ENCODE peak calls at places on chromosomes 12 and 14, in five cellular contexts. Q, L, N, U and J are unnamed samples.

GRCh38 chr14:22980672-22981089 is 1.7 kb downstream of the AJUBA start:
- DNase-seq in Q (peak; percentile 60), L (peak; percentile 78), N (peak; percentile 29), U (peak; percentile 28), J (peak; percentile 55)

GRCh38 chr14:98200621-98201020 is 1071.4 kb downstream of the BCL11B start:
- DNase-seq in Q (no peak), L (no peak), N (no peak), U (no peak), J (no peak)

GRCh38 chr14:100592972-100593371 is 5.8 kb upstream of the BEGAIN start:
- DNase-seq in Q (no peak), L (no peak), N (no peak), U (no peak), J (peak; percentile 10)

GRCh38 chr12:23851602-23852001 is 97.9 kb downstream of the SOX5 start:
- DNase-seq in Q (no peak), L (no peak), N (no peak), U (no peak), J (no peak)

GRCh38 chr12:8036366-8036765 is 3.9 kb downstream of the FOXJ2 start:
- DNase-seq in Q (no peak), L (no peak), N (peak; percentile 45), U (no peak), J (no peak)

GRCh38 chr14:103078420-103078749 is 5.6 kb upstream of the LBHD2 start:
- DNase-seq in Q (peak; percentile 88), L (peak; percentile 44), N (peak; percentile 76), U (peak; percentile 70), J (peak; percentile 69)

GRCh38 chr12:12018454-12018853 is 52.3 kb upstream of the BCL2L14 start:
- DNase-seq in Q (no peak), L (no peak), N (no peak), U (no peak), J (no peak)

GRCh38 chr14:22386924-22387775 is 201.9 kb downstream of the DAD1 start:
- DNase-seq in Q (peak; percentile 72), L (peak; percentile 76), N (peak; percentile 22), U (no peak), J (no peak)

GRCh38 chr14:69129264-69129880 is 23.5 kb downstream of the DCAF5 start:
- DNase-seq in Q (peak; percentile 76), L (peak; percentile 52), N (peak; percentile 54), U (peak; percentile 70), J (peak; percentile 53)

GRCh38 chr12:93200291-93200917 is 177.3 kb upstream of the NUDT4 start:
- DNase-seq in Q (no peak), L (no peak), N (no peak), U (no peak), J (no peak)

GRCh38 chr12:5577239-5577638 is 145.3 kb downstream of the NTF3 start:
- DNase-seq in Q (no peak), L (no peak), N (peak; percentile 48), U (no peak), J (no peak)

GRCh38 chr12:113142173-113142885 is 6.8 kb upstream of the RASAL1 start:
- DNase-seq in Q (no peak), L (no peak), N (peak; percentile 44), U (no peak), J (no peak)

GRCh38 chr12:45615268-45615667 is 114.2 kb upstream of the ARID2 start:
- DNase-seq in Q (no peak), L (peak; percentile 69), N (no peak), U (no peak), J (no peak)

GRCh38 chr14:74945852-74946658 is 9.3 kb downstream of the PGF start:
- DNase-seq in Q (peak; percentile 84), L (peak; percentile 45), N (peak; percentile 79), U (peak; percentile 74), J (peak; percentile 60)

GRCh38 chr14:98269533-98269932 is 1002.5 kb downstream of the BCL11B start:
- DNase-seq in Q (no peak), L (no peak), N (no peak), U (no peak), J (no peak)

GRCh38 chr14:75363570-75364227 is 64.1 kb upstream of the JDP2 start:
- DNase-seq in Q (no peak), L (peak; percentile 4), N (no peak), U (no peak), J (no peak)

GRCh38 chr12:122064780-122065588 is 13.6 kb upstream of the MLXIP start:
- DNase-seq in Q (peak; percentile 86), L (peak; percentile 84), N (peak; percentile 49), U (no peak), J (no peak)

GRCh38 chr14:55773984-55774581 is 194.1 kb downstream of the KTN1 start:
- DNase-seq in Q (no peak), L (no peak), N (no peak), U (no peak), J (no peak)

GRCh38 chr14:82432531-82432930 is 898.9 kb upstream of the SEL1L start:
- DNase-seq in Q (no peak), L (no peak), N (no peak), U (no peak), J (no peak)

GRCh38 chr14:82431031-82431430 is 897.4 kb upstream of the SEL1L start:
- DNase-seq in Q (no peak), L (no peak), N (no peak), U (no peak), J (no peak)
- H3K9me3 ChIP-seq in Q (no peaks in the 10 kb centered on the region), L (no peaks in the 10 kb centered on the region), N (peaks cover 14% of the 10 kb centered on the region), U (no peaks in the 10 kb centered on the region), J (no peaks in the 10 kb centered on the region)

DNA sequence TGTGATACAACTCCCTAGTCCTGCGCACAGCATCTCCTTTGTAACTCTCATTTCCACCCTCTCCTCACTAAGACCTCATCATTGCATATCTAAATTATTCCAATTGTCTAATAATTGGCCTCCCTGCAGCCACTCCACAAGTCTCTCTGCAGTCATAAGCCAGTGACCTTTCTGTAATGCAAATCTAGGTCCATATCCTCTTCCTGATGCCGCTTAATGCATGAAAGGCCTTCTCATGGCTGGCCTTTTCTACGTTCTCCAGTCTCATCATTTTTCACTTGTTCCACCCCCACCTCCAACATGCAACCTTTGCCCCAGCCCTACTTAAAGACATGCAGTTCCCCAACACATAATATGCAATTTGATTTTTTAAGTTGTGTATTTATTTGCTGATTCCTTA is 96.0 kb downstream of the RPAP3 start:
- DNase-seq in Q (no peak), L (no peak), N (no peak), U (no peak), J (no peak)
- H3K9me3 ChIP-seq in Q (peaks cover 36% of the 10 kb centered on the region), L (peaks cover 11% of the 10 kb centered on the region), N (peaks cover 25% of the 10 kb centered on the region), U (no peaks in the 10 kb centered on the region), J (no peaks in the 10 kb centered on the region)

GRCh38 chr12:34400423-34400881 is 378.2 kb downstream of the ALG10 start:
- DNase-seq in Q (no peak), L (no peak), N (peak; percentile 10), U (no peak), J (no peak)
- H3K9me3 ChIP-seq in Q (peaks cover 99% of the 10 kb centered on the region), L (peaks cover 23% of the 10 kb centered on the region), N (peaks cover 76% of the 10 kb centered on the region), U (no peaks in the 10 kb centered on the region), J (no peaks in the 10 kb centered on the region)

GRCh38 chr12:132936163-132936562 is 19.9 kb downstream of the ZNF605 start:
- DNase-seq in Q (no peak), L (no peak), N (no peak), U (no peak), J (no peak)
- H3K9me3 ChIP-seq in Q (peaks cover 49% of the 10 kb centered on the region), L (peaks cover 68% of the 10 kb centered on the region), N (peaks cover 89% of the 10 kb centered on the region), U (no peaks in the 10 kb centered on the region), J (peaks cover 18% of the 10 kb centered on the region)

DNA sequence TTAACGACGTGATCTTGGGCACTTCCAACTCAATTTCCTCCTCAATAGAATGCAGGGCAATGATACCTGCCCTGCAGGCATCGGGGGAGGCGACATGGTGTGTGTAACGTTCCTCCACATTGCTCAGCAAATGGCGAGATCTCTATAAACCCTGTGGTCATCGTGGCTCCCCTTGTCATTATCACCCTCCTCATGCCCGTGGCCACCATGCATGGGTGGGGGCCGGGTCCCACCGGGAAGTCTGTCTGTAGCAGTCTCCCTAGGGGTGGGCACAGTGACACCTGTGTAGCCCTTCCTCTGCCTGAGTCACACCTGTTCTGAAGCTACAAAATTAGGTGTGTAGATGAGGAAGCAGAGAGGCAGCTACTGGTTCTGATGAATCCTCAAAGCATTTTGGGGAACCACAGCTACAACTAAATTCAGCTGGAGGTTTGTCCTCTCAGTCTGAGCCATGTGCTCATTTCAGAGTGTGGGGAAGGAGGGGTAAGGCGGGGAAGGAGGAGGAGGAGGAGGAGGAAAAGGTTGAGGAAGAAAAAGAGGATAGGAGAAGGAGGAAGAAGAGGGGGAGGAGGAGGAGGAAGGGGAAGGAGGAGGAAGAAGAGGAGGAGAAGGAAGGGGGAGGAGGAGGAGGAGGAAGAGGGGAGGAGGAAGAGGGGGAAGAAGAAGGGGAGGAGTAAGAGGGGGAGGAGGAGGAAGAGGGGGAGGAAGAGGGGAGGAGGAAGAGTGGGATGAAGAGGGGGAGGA is 11.0 kb upstream of the CACNA2D4 start:
- DNase-seq in Q (peak; percentile 14), L (no peak), N (no peak), U (no peak), J (no peak)
- H3K9me3 ChIP-seq in Q (no peaks in the 10 kb centered on the region), L (no peaks in the 10 kb centered on the region), N (no peaks in the 10 kb centered on the region), U (no peaks in the 10 kb centered on the region), J (no peaks in the 10 kb centered on the region)

DNA sequence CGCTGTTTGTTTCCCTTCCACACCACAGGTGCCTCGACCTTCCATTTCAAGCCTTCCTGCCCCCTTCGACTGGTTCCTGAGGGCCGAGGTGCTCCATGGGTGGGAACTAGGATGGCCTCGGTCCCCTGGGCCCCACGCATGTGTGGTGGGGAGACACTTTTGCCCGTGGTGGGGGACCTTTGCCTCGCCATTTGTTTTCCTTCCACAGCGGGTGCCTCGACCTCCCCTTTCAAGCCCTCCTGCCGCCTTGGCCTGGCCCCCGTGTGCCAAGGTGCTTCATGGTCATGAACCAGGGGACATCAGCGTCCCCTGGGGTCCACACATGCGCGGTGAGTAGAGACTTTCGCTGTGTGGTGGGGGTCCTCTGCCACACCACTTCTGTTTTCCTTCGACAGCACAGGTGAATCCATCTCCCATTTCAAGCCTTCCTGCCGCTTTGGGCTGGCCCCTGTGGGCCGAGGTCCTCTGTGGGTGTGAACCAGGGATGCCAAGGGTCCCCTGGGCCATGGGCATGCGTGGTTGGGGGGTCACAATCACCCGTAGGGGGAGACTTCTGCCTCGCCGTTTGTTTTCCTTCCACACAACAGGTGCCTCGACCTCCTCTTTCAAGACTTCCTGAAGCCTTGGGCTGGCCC is 364.4 kb downstream of the ALG10 start:
- DNase-seq in Q (no peak), L (no peak), N (no peak), U (no peak), J (no peak)
- H3K9me3 ChIP-seq in Q (peaks cover 94% of the 10 kb centered on the region), L (peaks cover 20% of the 10 kb centered on the region), N (peaks cover 49% of the 10 kb centered on the region), U (no peaks in the 10 kb centered on the region), J (no peaks in the 10 kb centered on the region)

DNA sequence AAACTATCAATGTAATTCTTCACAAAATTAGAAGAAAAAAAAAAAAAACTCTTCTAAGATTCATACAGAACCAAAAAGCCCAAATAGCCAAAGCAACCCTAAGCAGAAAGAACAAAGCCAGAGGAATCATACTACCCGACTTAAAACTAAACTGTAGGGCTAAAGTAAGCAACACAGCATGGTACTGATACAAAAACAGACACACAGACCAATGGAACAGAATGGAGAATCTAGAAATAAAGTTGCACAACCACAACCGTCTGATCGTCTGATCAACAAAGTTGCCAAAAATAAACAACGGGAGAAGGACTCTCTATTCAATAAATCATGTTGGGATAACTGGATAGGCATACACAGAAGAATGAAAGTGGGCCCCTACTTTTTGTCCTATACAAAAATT is 16.9 kb downstream of the CDK17 start:
- DNase-seq in Q (no peak), L (no peak), N (no peak), U (no peak), J (no peak)
- H3K9me3 ChIP-seq in Q (no peaks in the 10 kb centered on the region), L (no peaks in the 10 kb centered on the region), N (peaks cover 19% of the 10 kb centered on the region), U (no peaks in the 10 kb centered on the region), J (no peaks in the 10 kb centered on the region)

DNA sequence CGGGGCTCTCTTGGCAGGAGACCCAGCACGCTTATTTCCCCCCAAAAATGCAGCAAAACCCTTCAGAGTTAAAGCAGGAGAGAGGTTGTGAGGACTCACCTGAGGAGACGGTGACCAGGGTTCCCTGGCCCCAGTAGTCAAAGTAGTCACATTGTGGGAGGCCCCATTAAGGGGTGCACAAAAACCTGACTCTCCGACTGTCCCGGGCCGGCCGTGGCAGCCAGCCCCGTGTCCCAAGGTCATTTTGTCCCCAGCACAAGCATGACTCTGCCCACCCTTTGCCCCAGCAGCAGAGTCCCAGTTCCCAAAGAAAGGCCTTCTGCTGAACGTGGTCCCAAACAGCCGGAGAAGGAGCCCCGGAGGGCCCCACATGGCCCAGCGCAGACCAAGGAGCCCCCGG is 337.7 kb downstream of the TMEM121 start:
- DNase-seq in Q (peak; percentile 10), L (no peak), N (no peak), U (no peak), J (no peak)
- H3K9me3 ChIP-seq in Q (peaks cover 76% of the 10 kb centered on the region), L (peaks cover 3% of the 10 kb centered on the region), N (no peaks in the 10 kb centered on the region), U (no peaks in the 10 kb centered on the region), J (no peaks in the 10 kb centered on the region)